ENCODE peak calls at places on chromosomes 5 and 9, in six cellular contexts. D is tibial nerve, C is fibroblast of lung, Q is coronary artery, W is stomach, Z is MM.1S. G is an unnamed sample.

GRCh38 chr5:32583582-32584232 is 1.6 kb upstream of the SUB1 start:
- DNase-seq in C (no peak), Q (no peak), Z (peak; percentile 93), D (no peak), W (peak; percentile 37), G (no peak)

GRCh38 chr9:2335260-2335659 is 286.3 kb upstream of the VLDLR start:
- DNase-seq in Z (no peak), D (no peak), C (no peak), W (no peak), Q (no peak), G (no peak)

GRCh38 chr9:70403166-70403565 is 11.3 kb downstream of the KLF9 start:
- DNase-seq in Z (no peak), C (no peak), W (no peak), Q (no peak), D (no peak), G (no peak)

GRCh38 chr5:149442563-149443182 is 63.6 kb upstream of the IL17B start:
- DNase-seq in D (peak; percentile 63), C (peak; percentile 70), W (peak; percentile 90), Q (no peak), Z (peak; percentile 30), G (peak; percentile 79)

GRCh38 chr5:101174981-101175380 is 271.9 kb upstream of the ST8SIA4 start:
- DNase-seq in Z (no peak), C (no peak), Q (no peak), W (no peak), D (no peak), G (no peak)

GRCh38 chr5:151680944-151681427 is 5.7 kb downstream of the SPARC start:
- DNase-seq in C (peak; percentile 5), D (no peak), W (no peak), Q (no peak), Z (no peak), G (peak; percentile 62)

GRCh38 chr5:165460911-165461310 is 1955.5 kb downstream of the MAT2B start:
- DNase-seq in C (peak; percentile 32), D (no peak), Z (no peak), W (no peak), Q (no peak), G (no peak)

GRCh38 chr9:16830806-16831205 is 39.7 kb downstream of the BNC2 start:
- DNase-seq in D (no peak), Q (no peak), W (no peak), C (no peak), Z (no peak), G (no peak)

GRCh38 chr5:74801941-74802340 is 34.9 kb downstream of the NSA2 start:
- DNase-seq in W (no peak), Z (no peak), C (peak; percentile 17), Q (no peak), D (no peak), G (no peak)

GRCh38 chr5:55593115-55593472 is 58.3 kb upstream of the PLPP1 start:
- DNase-seq in C (no peak), D (no peak), Q (no peak), W (no peak), Z (no peak), G (no peak)

GRCh38 chr9:95004452-95005275 is 278.2 kb downstream of the AOPEP start:
- DNase-seq in D (no peak), W (peak; percentile 74), Z (peak; percentile 59), Q (no peak), C (peak; percentile 20), G (no peak)

GRCh38 chr5:107743357-107744000 is 72.7 kb upstream of the EFNA5 start:
- DNase-seq in C (peak; percentile 28), Z (no peak), W (no peak), D (no peak), Q (no peak), G (no peak)

GRCh38 chr5:114122852-114123251 is 239.0 kb upstream of the KCNN2 start:
- DNase-seq in Z (no peak), Q (no peak), D (no peak), C (no peak), W (no peak), G (no peak)

GRCh38 chr9:89747589-89747988 is 142.8 kb downstream of the GADD45G start:
- DNase-seq in C (no peak), Z (no peak), Q (no peak), D (no peak), W (no peak), G (no peak)

GRCh38 chr5:148979104-148979723 is 83.6 kb downstream of the SH3TC2 start:
- DNase-seq in D (peak; percentile 24), Q (no peak), W (peak; percentile 57), C (no peak), Z (no peak), G (no peak)

GRCh38 chr9:72473474-72474241 is 47.8 kb upstream of the TMC1 start:
- DNase-seq in W (no peak), Z (peak; percentile 10), C (peak; percentile 31), D (no peak), Q (no peak), G (no peak)

GRCh38 chr9:71796368-71796767 is 28.1 kb upstream of the CEMIP2 start:
- DNase-seq in D (no peak), W (no peak), C (no peak), Z (no peak), Q (no peak), G (no peak)

GRCh38 chr9:23723672-23724071 is 102.4 kb downstream of the ELAVL2 start:
- DNase-seq in Q (no peak), D (no peak), W (no peak), Z (no peak), C (no peak), G (no peak)

GRCh38 chr5:135486131-135486530 is 34.0 kb upstream of the TIFAB start:
- DNase-seq in Q (no peak), Z (no peak), C (no peak), D (no peak), W (no peak), G (no peak)

GRCh38 chr5:134444941-134445471 is 33.3 kb upstream of the CDKN2AIPNL start:
- DNase-seq in Q (no peak), D (no peak), W (no peak), C (no peak), Z (no peak), G (no peak)

GRCh38 chr5:134446938-134447337 is 35.3 kb upstream of the CDKN2AIPNL start:
- DNase-seq in Z (no peak), W (no peak), D (no peak), C (no peak), Q (no peak), G (no peak)

GRCh38 chr5:134449167-134449566 is 37.5 kb upstream of the CDKN2AIPNL start:
- DNase-seq in D (no peak), C (no peak), Z (no peak), W (no peak), Q (no peak), G (no peak)

GRCh38 chr5:134447815-134448520 is 36.3 kb upstream of the CDKN2AIPNL start:
- DNase-seq in Z (no peak), Q (no peak), W (no peak), D (no peak), C (no peak), G (no peak)

DNA sequence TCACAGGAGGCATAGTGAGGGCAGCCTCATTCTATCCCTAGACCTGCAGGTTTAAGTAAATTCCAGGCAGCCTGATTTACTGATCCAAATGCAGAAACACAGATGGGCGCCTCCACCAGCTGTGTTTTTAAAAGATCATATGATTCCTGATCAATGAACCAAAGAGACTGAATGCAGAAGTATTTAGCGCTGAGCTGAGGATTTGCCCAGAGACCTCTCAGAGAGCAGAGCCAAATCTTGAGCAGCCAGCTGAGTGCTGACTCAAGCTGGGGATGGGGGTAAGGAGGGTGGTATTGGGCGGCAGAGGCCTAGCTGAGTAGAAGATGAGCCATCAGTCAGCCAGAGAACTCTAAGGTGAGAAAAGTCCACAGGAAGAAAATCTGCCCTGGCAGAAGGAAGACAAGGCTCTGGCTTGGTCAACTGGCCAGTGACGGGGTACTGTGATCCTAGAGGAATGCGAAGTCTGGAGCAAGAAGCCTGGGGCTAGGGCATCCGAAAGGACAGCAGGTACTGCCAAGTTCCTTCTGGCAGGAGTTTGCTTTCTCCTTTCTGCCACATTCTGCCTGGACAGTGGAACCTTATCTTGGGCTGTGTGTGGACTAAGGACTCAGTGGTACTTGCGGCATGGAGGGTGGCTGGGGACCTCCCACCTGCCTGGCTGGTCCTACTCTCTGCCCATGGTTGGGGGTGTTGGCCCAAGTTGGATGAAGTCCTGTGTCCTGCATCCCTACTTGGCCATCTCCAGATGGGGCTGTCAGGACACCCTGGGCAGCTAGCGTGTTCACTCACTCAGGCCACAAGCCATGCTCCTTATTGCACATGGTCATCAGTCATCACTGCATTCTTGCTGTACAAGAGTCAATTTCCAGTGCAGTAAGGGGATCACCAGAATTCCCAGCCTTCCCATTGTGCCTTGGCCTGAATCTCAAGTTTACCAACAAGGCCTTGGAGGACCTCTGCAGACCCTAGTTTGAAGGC is 34.4 kb upstream of the CDKN2AIPNL start:
- DNase-seq in D (no peak), W (no peak), Z (no peak), C (no peak), Q (no peak), G (no peak)
- H3K27ac ChIP-seq in D (no peak overlapping the region), W (no peak overlapping the region), Z (no peak overlapping the region), C (no peak overlapping the region), Q (no peak overlapping the region), G (no peak overlapping the region)

GRCh38 chr9:130633336-130634190 is 30.8 kb upstream of the PRDM12 start:
- DNase-seq in Q (no peak), W (no peak), D (no peak), Z (no peak), C (no peak), G (no peak)
- H3K27ac ChIP-seq in Q (no peak overlapping the region), W (no peak overlapping the region), D (no peak overlapping the region), Z (no peak overlapping the region), C (no peak overlapping the region), G (no peak overlapping the region)

GRCh38 chr5:172788771-172789686 is 18.0 kb upstream of the DUSP1 start:
- DNase-seq in Q (no peak), D (peak; percentile 9), C (peak; percentile 62), W (peak; percentile 76), Z (no peak), G (no peak)
- H3K27ac ChIP-seq in Q (peak overlapping the region; percentile 96), D (peak overlapping the region; percentile 90), C (peak overlapping the region; percentile 70), W (peak overlapping the region; percentile 85), Z (no peak overlapping the region), G (peak overlapping the region; percentile 11)

GRCh38 chr5:67181648-67182218 is 14.9 kb downstream of the CD180 start:
- DNase-seq in D (no peak), C (no peak), Q (no peak), Z (no peak), W (no peak), G (no peak)
- H3K27ac ChIP-seq in D (peak overlapping the region; percentile 56), C (no peak overlapping the region), Q (peak overlapping the region; percentile 30), Z (no peak overlapping the region), W (peak overlapping the region; percentile 47), G (no peak overlapping the region)

GRCh38 chr5:111278824-111279504 is 54.8 kb downstream of the CAMK4 start:
- DNase-seq in Z (peak; percentile 56), W (peak; percentile 68), D (peak; percentile 18), Q (no peak), C (peak; percentile 40), G (peak; percentile 0)
- H3K27ac ChIP-seq in Z (no peak overlapping the region), W (no peak overlapping the region), D (no peak overlapping the region), Q (no peak overlapping the region), C (no peak overlapping the region), G (no peak overlapping the region)

GRCh38 chr5:119333421-119333851 is 22.4 kb upstream of the TNFAIP8 start:
- DNase-seq in C (no peak), W (no peak), Q (no peak), D (no peak), Z (peak; percentile 33), G (no peak)
- H3K27ac ChIP-seq in C (no peak overlapping the region), W (peak overlapping the region; percentile 69), Q (no peak overlapping the region), D (no peak overlapping the region), Z (peak overlapping the region; percentile 95), G (no peak overlapping the region)

GRCh38 chr5:175692235-175692995 is 34.5 kb downstream of the HRH2 start:
- DNase-seq in D (no peak), C (no peak), W (no peak), Q (no peak), Z (no peak), G (no peak)
- H3K27ac ChIP-seq in D (no peak overlapping the region), C (no peak overlapping the region), W (peak overlapping the region; percentile 1), Q (peak overlapping the region; percentile 81), Z (no peak overlapping the region), G (no peak overlapping the region)